ENCODE peak calls at places on chromosomes 7 and 10, in six cellular contexts. E is H9, N is H1, F is IMR-90, T is mesenchymal stem cell, Q is neuronal stem cell. V is an unnamed sample.

GRCh38 chr10:27457261-27457945 is 46.7 kb upstream of the RAB18 start:
- DNase-seq in E (no peak), N (no peak), F (no peak), T (no peak), Q (no peak), V (no peak)

GRCh38 chr10:62503871-62504270 is 129.7 kb downstream of the ZNF365 start:
- DNase-seq in E (no peak), N (no peak), F (no peak), T (peak; percentile 53), Q (no peak), V (peak; percentile 42)

GRCh38 chr10:101840741-101841453 is 2.7 kb downstream of the KCNIP2 start:
- DNase-seq in E (peak; percentile 93), N (no peak), F (peak; percentile 80), T (peak; percentile 88), Q (peak; percentile 88), V (peak; percentile 94)

GRCh38 chr10:121654021-121654545 is 55.8 kb upstream of the FGFR2 start:
- DNase-seq in E (no peak), N (no peak), F (no peak), T (no peak), Q (no peak), V (no peak)

GRCh38 chr10:114970515-114970914 is 32.5 kb downstream of the TRUB1 start:
- DNase-seq in E (peak; percentile 34), N (peak; percentile 9), F (peak; percentile 8), T (peak; percentile 56), Q (peak; percentile 6), V (peak; percentile 90)

GRCh38 chr7:149147730-149148653 is 739 bp downstream of the ZNF398 start:
- DNase-seq in E (no peak), N (no peak), F (peak; percentile 51), T (peak; percentile 84), Q (peak; percentile 59), V (peak; percentile 60)

GRCh38 chr10:15642095-15642494 is 77.6 kb downstream of the ITGA8 start:
- DNase-seq in E (no peak), N (no peak), F (peak; percentile 11), T (peak; percentile 17), Q (no peak), V (no peak)

GRCh38 chr7:127979113-127979727 is 52.0 kb downstream of the LRRC4 start:
- DNase-seq in E (peak; percentile 82), N (no peak), F (no peak), T (no peak), Q (no peak), V (no peak)

GRCh38 chr7:14876194-14876593 is 26.4 kb downstream of the DGKB start:
- DNase-seq in E (no peak), N (no peak), F (no peak), T (no peak), Q (no peak), V (no peak)
- H2BK15ac ChIP-seq in E (no peak overlapping the region), N (no peak overlapping the region), F (no peak overlapping the region), T (no peak overlapping the region), Q (no peak overlapping the region), V (no peak overlapping the region)

GRCh38 chr7:92820191-92820590 is 16.2 kb downstream of the CDK6 start:
- DNase-seq in E (no peak), N (no peak), F (no peak), T (peak; percentile 24), Q (no peak), V (no peak)
- H4K8ac ChIP-seq in E (no peak overlapping the region), N (no peak overlapping the region), F (no peak overlapping the region), T (no peak overlapping the region), Q (no peak overlapping the region), V (no peak overlapping the region)

GRCh38 chr7:129307592-129307991 is 82.8 kb downstream of the AHCYL2 start:
- DNase-seq in E (no peak), N (no peak), F (no peak), T (no peak), Q (no peak), V (no peak)
- H2BK15ac ChIP-seq in E (no peak overlapping the region), N (no peak overlapping the region), F (no peak overlapping the region), T (no peak overlapping the region), Q (no peak overlapping the region), V (no peak overlapping the region)

GRCh38 chr10:3924344-3924743 is 139.3 kb upstream of the KLF6 start:
- DNase-seq in E (no peak), N (no peak), F (peak; percentile 97), T (peak; percentile 98), Q (no peak), V (no peak)

GRCh38 chr10:3923033-3923432 is 138.0 kb upstream of the KLF6 start:
- DNase-seq in E (no peak), N (no peak), F (no peak), T (no peak), Q (no peak), V (no peak)

GRCh38 chr10:3926675-3927525 is 141.9 kb upstream of the KLF6 start:
- DNase-seq in E (no peak), N (no peak), F (peak; percentile 30), T (no peak), Q (no peak), V (peak; percentile 68)

GRCh38 chr10:3926268-3926667 is 141.3 kb upstream of the KLF6 start:
- DNase-seq in E (no peak), N (no peak), F (no peak), T (no peak), Q (no peak), V (no peak)

DNA sequence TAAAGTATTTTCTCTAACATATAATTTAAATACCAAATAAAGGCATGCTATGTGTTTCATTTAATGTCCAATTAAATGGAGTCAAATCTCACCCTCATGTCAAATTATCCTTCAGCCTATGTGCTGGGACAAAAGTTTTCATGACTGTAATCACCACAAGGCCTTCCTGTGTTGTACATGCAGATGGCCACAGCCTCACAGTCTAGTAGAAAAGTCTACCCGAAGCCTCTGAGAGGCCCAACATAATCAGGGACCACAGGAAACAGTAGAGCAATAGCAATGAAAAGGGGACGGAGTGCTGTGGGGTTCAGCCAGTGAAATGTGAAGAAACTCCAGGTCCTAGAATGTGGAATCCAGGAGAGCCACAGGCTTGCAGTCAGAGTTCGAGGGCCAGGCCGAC is 140.2 kb upstream of the KLF6 start:
- DNase-seq in E (no peak), N (no peak), F (no peak), T (no peak), Q (no peak), V (no peak)
- H4K8ac ChIP-seq in E (no peak overlapping the region), N (no peak overlapping the region), F (peak overlapping the region; percentile 11), T (no peak overlapping the region), Q (no peak overlapping the region), V (no peak overlapping the region)

GRCh38 chr7:121116399-121116798 is 127.9 kb downstream of the CPED1 start:
- DNase-seq in E (no peak), N (no peak), F (no peak), T (no peak), Q (no peak), V (no peak)
- H2BK15ac ChIP-seq in E (no peak overlapping the region), N (no peak overlapping the region), F (no peak overlapping the region), T (no peak overlapping the region), Q (no peak overlapping the region), V (no peak overlapping the region)

GRCh38 chr7:101017099-101017777 is 2.6 kb upstream of the MUC17 start:
- DNase-seq in E (peak; percentile 85), N (no peak), F (peak; percentile 84), T (peak; percentile 97), Q (peak; percentile 65), V (peak; percentile 95)
- H4K8ac ChIP-seq in E (no peak overlapping the region), N (peak overlapping the region; percentile 69), F (peak overlapping the region; percentile 92), T (peak overlapping the region; percentile 100), Q (peak overlapping the region; percentile 52), V (no peak overlapping the region)

DNA sequence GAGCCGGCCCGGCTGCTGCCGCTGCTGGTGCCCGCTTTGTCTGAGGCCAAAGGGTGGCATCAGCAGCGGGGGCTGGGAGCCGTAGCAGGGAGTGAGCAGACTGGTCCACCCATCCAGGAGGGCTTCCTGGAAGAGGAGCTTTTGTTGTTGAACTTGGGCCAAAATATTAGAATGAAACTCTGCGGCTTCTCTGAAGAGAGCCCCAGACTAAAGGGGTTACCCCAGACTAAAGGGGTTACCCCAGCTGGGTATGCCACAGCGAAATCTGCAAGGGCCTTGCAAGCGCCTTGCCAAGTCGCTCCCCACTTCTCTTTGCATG is 154.7 kb upstream of the ZMIZ1 start:
- DNase-seq in E (no peak), N (no peak), F (no peak), T (no peak), Q (no peak), V (no peak)
- H2BK15ac ChIP-seq in E (no peak overlapping the region), N (no peak overlapping the region), F (no peak overlapping the region), T (no peak overlapping the region), Q (no peak overlapping the region), V (no peak overlapping the region)

V was measured in mesendoderm.